ENCODE peak calls at places on chromosomes 5 and 9, in six cellular contexts. One of them, this sample, is unnamed.

GRCh38 chr9:104009853-104010252 is 84.3 kb upstream of the SMC2 start:
- DNase-seq in pancreas: no peak
- DNase-seq in GM23338: no peak
- DNase-seq in upper lobe of left lung: no peak
- DNase-seq in CD8-positive, alpha-beta T cell: no peak
- DNase-seq in neural progenitor cell: no peak
- DNase-seq in this sample: no peak

GRCh38 chr9:98992885-98993569 is 49.3 kb downstream of the COL15A1 start:
- DNase-seq in pancreas: no peak
- DNase-seq in CD8-positive, alpha-beta T cell: no peak
- DNase-seq in GM23338: no peak
- DNase-seq in neural progenitor cell: no peak
- DNase-seq in upper lobe of left lung: no peak
- DNase-seq in this sample: no peak

GRCh38 chr5:111407562-111407961 is 104.8 kb downstream of the STARD4 start:
- DNase-seq in pancreas: no peak
- DNase-seq in upper lobe of left lung: no peak
- DNase-seq in neural progenitor cell: no peak
- DNase-seq in GM23338: no peak
- DNase-seq in CD8-positive, alpha-beta T cell: no peak
- DNase-seq in this sample: no peak

GRCh38 chr5:85663708-85664031 is 954.1 kb upstream of the COX7C start:
- DNase-seq in CD8-positive, alpha-beta T cell: no peak
- DNase-seq in neural progenitor cell: no peak
- DNase-seq in upper lobe of left lung: no peak
- DNase-seq in pancreas: no peak
- DNase-seq in GM23338: no peak
- DNase-seq in this sample: no peak

GRCh38 chr9:34363619-34364351 is 12.9 kb downstream of the MYORG start:
- DNase-seq in neural progenitor cell: peak; percentile 75
- DNase-seq in CD8-positive, alpha-beta T cell: no peak
- DNase-seq in GM23338: peak; percentile 63
- DNase-seq in upper lobe of left lung: no peak
- DNase-seq in pancreas: no peak
- DNase-seq in this sample: no peak

GRCh38 chr5:107556575-107556974 is 114.2 kb downstream of the EFNA5 start:
- DNase-seq in GM23338: no peak
- DNase-seq in pancreas: no peak
- DNase-seq in upper lobe of left lung: no peak
- DNase-seq in neural progenitor cell: no peak
- DNase-seq in CD8-positive, alpha-beta T cell: no peak
- DNase-seq in this sample: no peak

GRCh38 chr5:94807985-94808384 is 189.5 kb downstream of the SLF1 start:
- DNase-seq in upper lobe of left lung: no peak
- DNase-seq in pancreas: no peak
- DNase-seq in CD8-positive, alpha-beta T cell: no peak
- DNase-seq in GM23338: no peak
- DNase-seq in neural progenitor cell: no peak
- DNase-seq in this sample: no peak

GRCh38 chr9:130433168-130433946 is 11.4 kb upstream of the ASS1 start:
- DNase-seq in upper lobe of left lung: peak; percentile 90
- DNase-seq in CD8-positive, alpha-beta T cell: peak; percentile 8
- DNase-seq in GM23338: peak; percentile 82
- DNase-seq in neural progenitor cell: peak; percentile 91
- DNase-seq in pancreas: no peak
- DNase-seq in this sample: peak; percentile 80

GRCh38 chr9:11328326-11328725 is 715.5 kb upstream of the PTPRD start:
- DNase-seq in GM23338: no peak
- DNase-seq in CD8-positive, alpha-beta T cell: no peak
- DNase-seq in neural progenitor cell: no peak
- DNase-seq in pancreas: no peak
- DNase-seq in upper lobe of left lung: no peak
- DNase-seq in this sample: no peak

GRCh38 chr9:19642256-19642655 is 146.6 kb downstream of the SLC24A2 start:
- DNase-seq in upper lobe of left lung: no peak
- DNase-seq in pancreas: no peak
- DNase-seq in GM23338: no peak
- DNase-seq in CD8-positive, alpha-beta T cell: no peak
- DNase-seq in neural progenitor cell: no peak
- DNase-seq in this sample: no peak
- TF ChIP-seq CTCF in upper lobe of left lung: no peak
- TF ChIP-seq CTCF in pancreas: no peak
- TF ChIP-seq CTCF in GM23338: no peak
- TF ChIP-seq CTCF in CD8-positive, alpha-beta T cell: no peak
- TF ChIP-seq CTCF in neural progenitor cell: no peak
- TF ChIP-seq CTCF in this sample: no peak

GRCh38 chr5:72681781-72682180 is 134.7 kb upstream of the TNPO1 start:
- DNase-seq in pancreas: no peak
- DNase-seq in neural progenitor cell: no peak
- DNase-seq in upper lobe of left lung: no peak
- DNase-seq in GM23338: no peak
- DNase-seq in CD8-positive, alpha-beta T cell: no peak
- DNase-seq in this sample: no peak
- TF ChIP-seq CTCF in pancreas: no peak
- TF ChIP-seq CTCF in neural progenitor cell: no peak
- TF ChIP-seq CTCF in upper lobe of left lung: no peak
- TF ChIP-seq CTCF in GM23338: no peak
- TF ChIP-seq CTCF in CD8-positive, alpha-beta T cell: no peak
- TF ChIP-seq CTCF in this sample: no peak

DNA sequence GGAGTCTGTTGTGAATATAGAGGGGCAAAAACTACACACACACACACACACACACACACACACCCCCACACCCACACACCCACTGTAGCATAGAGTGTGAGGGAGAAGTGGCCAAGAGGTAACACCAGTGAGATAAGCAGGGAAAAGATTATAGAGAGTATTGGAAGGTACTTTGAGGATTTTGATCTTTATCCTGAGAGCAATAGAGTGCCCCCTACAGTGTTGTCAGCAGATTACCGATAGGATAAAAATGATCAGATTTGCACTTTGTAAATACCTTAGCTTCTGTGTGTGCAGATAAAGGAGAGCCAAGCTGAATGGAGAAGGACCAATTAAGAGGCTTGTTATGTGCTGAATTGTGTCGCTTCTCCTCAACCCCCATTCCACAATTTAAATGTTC is 32.3 kb downstream of the ERCC6L2 start:
- DNase-seq in upper lobe of left lung: no peak
- DNase-seq in neural progenitor cell: peak; percentile 18
- DNase-seq in pancreas: no peak
- DNase-seq in GM23338: peak; percentile 46
- DNase-seq in CD8-positive, alpha-beta T cell: no peak
- DNase-seq in this sample: no peak
- TF ChIP-seq CTCF in upper lobe of left lung: no peak
- TF ChIP-seq CTCF in neural progenitor cell: peak; percentile 57
- TF ChIP-seq CTCF in pancreas: no peak
- TF ChIP-seq CTCF in GM23338: peak; percentile 63
- TF ChIP-seq CTCF in CD8-positive, alpha-beta T cell: peak; percentile 24
- TF ChIP-seq CTCF in this sample: no peak

GRCh38 chr9:137311171-137311970 is 9.3 kb upstream of the NRARP start:
- DNase-seq in neural progenitor cell: peak; percentile 1
- DNase-seq in pancreas: peak; percentile 99
- DNase-seq in GM23338: no peak
- DNase-seq in upper lobe of left lung: peak; percentile 91
- DNase-seq in CD8-positive, alpha-beta T cell: no peak
- DNase-seq in this sample: peak; percentile 38
- TF ChIP-seq CTCF in neural progenitor cell: no peak
- TF ChIP-seq CTCF in pancreas: no peak
- TF ChIP-seq CTCF in GM23338: no peak
- TF ChIP-seq CTCF in upper lobe of left lung: no peak
- TF ChIP-seq CTCF in CD8-positive, alpha-beta T cell: no peak
- TF ChIP-seq CTCF in this sample: no peak